ENCODE peak calls at places on chromosomes 2 and 18, in nine cellular contexts. O is SK-N-SH, J is fibroblast of lung, F is GM23338, L is GM23248, C is PC-9, H is HepG2, B is K562, T is neural progenitor cell. K is an unnamed sample. For H3K79me2, the result is how much of the 10 kb centered on the place peaks cover.

GRCh38 chr2:241200822-241201395 is 12.4 kb downstream of the ANO7 start:
- DNase-seq in H (no peak), O (no peak), J (no peak), T (no peak), C (no peak), F (no peak), B (no peak), L (no peak), K (peak)

GRCh38 chr18:47382171-47382570 is 130.7 kb upstream of the SKOR2 start:
- DNase-seq in H (no peak), T (no peak), L (no peak), C (no peak), J (no peak), B (no peak), F (no peak), O (no peak), K (no peak)

GRCh38 chr2:79993144-79993543 is 311.4 kb downstream of the LRRTM1 start:
- DNase-seq in F (no peak), B (no peak), L (no peak), C (no peak), H (no peak), J (peak), T (no peak), O (no peak), K (no peak)

GRCh38 chr2:26598336-26599006 is 42.7 kb downstream of the CIB4 start:
- DNase-seq in T (peak), H (no peak), C (no peak), L (no peak), O (no peak), B (no peak), J (no peak), F (no peak), K (no peak)

GRCh38 chr2:190119948-190120347 is 57.4 kb upstream of the MSTN start:
- DNase-seq in O (no peak), H (no peak), J (no peak), T (no peak), L (peak), B (no peak), C (no peak), F (peak), K (no peak)

GRCh38 chr2:2892378-2892777 is 485.2 kb downstream of the EIPR1 start:
- DNase-seq in H (no peak), L (no peak), O (no peak), F (no peak), T (no peak), C (no peak), J (no peak), B (no peak), K (no peak)

GRCh38 chr2:151028691-151029176 is 232.9 kb downstream of the RBM43 start:
- DNase-seq in L (no peak), J (no peak), T (no peak), H (no peak), B (no peak), O (no peak), C (no peak), F (no peak), K (no peak)

GRCh38 chr2:148861367-148861766 is 13.7 kb upstream of the KIF5C start:
- DNase-seq in B (no peak), H (no peak), O (no peak), J (no peak), C (no peak), F (no peak), T (no peak), L (no peak), K (no peak)

GRCh38 chr2:58638256-58638795 is 397.2 kb upstream of the FANCL start:
- DNase-seq in B (no peak), H (no peak), C (no peak), L (peak), J (peak), O (no peak), F (peak), T (no peak), K (peak)

GRCh38 chr2:164757934-164758695 is 83.5 kb downstream of the COBLL1 start:
- DNase-seq in C (no peak), O (no peak), B (no peak), L (peak), H (peak), T (no peak), F (no peak), J (peak), K (peak)

GRCh38 chr2:154489271-154489858 is 209.1 kb upstream of the KCNJ3 start:
- DNase-seq in J (no peak), B (no peak), H (no peak), O (no peak), C (no peak), L (no peak), F (no peak), T (no peak), K (no peak)

GRCh38 chr2:96105152-96105915 is 11.0 kb downstream of the ADRA2B start:
- DNase-seq in L (no peak), C (no peak), F (no peak), T (no peak), O (no peak), B (no peak), H (no peak), J (no peak), K (peak)

GRCh38 chr18:74715865-74716712 is 118.4 kb downstream of the ZNF407 start:
- DNase-seq in F (no peak), T (no peak), L (no peak), J (no peak), C (no peak), O (no peak), H (peak), B (no peak), K (no peak)

GRCh38 chr2:186517090-186517489 is 31.0 kb downstream of the ZC3H15 start:
- DNase-seq in F (no peak), C (no peak), J (no peak), H (no peak), B (no peak), O (no peak), T (no peak), L (no peak), K (no peak)

GRCh38 chr2:180656455-180656847 is 324.0 kb upstream of the UBE2E3 start:
- DNase-seq in T (no peak), L (peak), B (no peak), O (no peak), C (peak), F (no peak), H (peak), J (peak), K (peak)

GRCh38 chr18:26190506-26190905 is 35.7 kb upstream of the TAF4B start:
- DNase-seq in B (no peak), J (no peak), C (no peak), L (no peak), O (no peak), T (no peak), F (no peak), H (no peak), K (no peak)

GRCh38 chr2:7661532-7661931 is 744.3 kb downstream of the RNF144A start:
- DNase-seq in H (no peak), C (no peak), F (no peak), L (no peak), O (no peak), J (no peak), T (no peak), B (no peak), K (no peak)

GRCh38 chr2:206556357-206556949 is 85.8 kb upstream of the FAM237A start:
- DNase-seq in B (peak), C (no peak), F (peak), J (peak), T (peak), H (peak), O (peak), L (peak), K (no peak)

GRCh38 chr2:240708457-240708856 is 16.8 kb downstream of the AQP12A start:
- DNase-seq in T (no peak), B (no peak), C (no peak), L (no peak), H (no peak), F (no peak), J (no peak), O (no peak), K (no peak)

GRCh38 chr2:239140346-239141020 is 260.3 kb downstream of the HDAC4 start:
- DNase-seq in H (no peak), L (no peak), C (no peak), J (no peak), T (no peak), B (no peak), O (no peak), F (no peak), K (peak)

GRCh38 chr2:3208179-3208578 is 169.4 kb downstream of the EIPR1 start:
- DNase-seq in L (no peak), C (no peak), J (no peak), B (no peak), T (no peak), H (no peak), F (no peak), O (no peak), K (no peak)

GRCh38 chr18:45165871-45166270 is 449.4 kb upstream of the SLC14A2 start:
- DNase-seq in O (no peak), C (no peak), J (peak), B (no peak), L (peak), F (no peak), T (no peak), H (no peak), K (no peak)
- H3K27ac ChIP-seq in O (peak), C (peak), J (no peak), B (no peak), L (peak), F (no peak), T (no peak), H (no peak), K (peak)

GRCh38 chr2:234495801-234496441 is 960 bp downstream of the ARL4C start:
- DNase-seq in B (no peak), H (no peak), J (no peak), F (peak), L (peak), O (peak), C (peak), T (peak), K (peak)
- H3K79me2 ChIP-seq in B (under half), H (under half), J (under half), F (under half), L (under half), O (half or more), C (half or more), T (half or more), K (half or more)

GRCh38 chr2:183091318-183091953 is 12.9 kb downstream of the DUSP19 start:
- DNase-seq in J (no peak), T (no peak), O (no peak), B (no peak), L (no peak), H (peak), F (no peak), C (no peak), K (no peak)
- H3K27ac ChIP-seq in J (no peak), T (no peak), O (no peak), B (no peak), L (no peak), H (no peak), F (peak), C (no peak), K (no peak)

GRCh38 chr18:70036771-70037452 is 89.2 kb upstream of the CD226 start:
- DNase-seq in O (no peak), T (no peak), L (no peak), C (no peak), B (peak), J (no peak), H (no peak), F (no peak), K (no peak)

GRCh38 chr18:70037453-70038061 is 89.9 kb upstream of the CD226 start:
- DNase-seq in C (no peak), J (no peak), O (no peak), L (no peak), B (peak), T (no peak), F (no peak), H (no peak), K (no peak)

GRCh38 chr18:70039186-70039585 is 91.5 kb upstream of the CD226 start:
- DNase-seq in B (no peak), H (no peak), J (no peak), F (no peak), C (no peak), T (no peak), O (no peak), L (no peak), K (no peak)

GRCh38 chr18:70041459-70042020 is 93.9 kb upstream of the CD226 start:
- DNase-seq in L (no peak), C (no peak), O (no peak), B (no peak), T (no peak), F (no peak), H (no peak), J (no peak), K (no peak)

DNA sequence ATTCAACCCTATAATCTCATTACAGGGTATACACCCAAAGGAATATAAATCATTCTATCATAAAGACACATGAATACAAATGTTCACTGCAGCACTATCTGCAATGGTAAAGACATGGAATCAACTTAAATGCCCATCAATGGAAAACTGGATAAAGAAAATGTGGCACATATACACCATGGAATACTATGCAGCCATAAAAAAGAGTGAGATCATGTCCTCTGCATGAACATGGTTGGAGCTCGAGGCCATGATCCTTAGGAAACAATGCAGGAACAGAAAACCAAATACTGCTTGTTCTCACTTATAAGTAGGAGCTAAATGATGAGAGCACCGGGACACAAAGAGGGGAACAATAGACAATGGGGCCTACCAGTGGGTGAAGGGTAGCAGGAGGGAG is 88.5 kb upstream of the CD226 start:
- DNase-seq in L (no peak), B (no peak), F (no peak), H (no peak), J (no peak), O (no peak), T (no peak), C (no peak), K (no peak)
- H3K79me2 ChIP-seq in L (half or more), B (under half), F (under half), H (under half), J (under half), O (under half), T (under half), C (under half), K (under half)

GRCh38 chr2:137138263-137138662 is 372.9 kb downstream of the THSD7B start:
- DNase-seq in L (no peak), T (no peak), H (no peak), B (no peak), O (no peak), J (no peak), F (no peak), C (no peak), K (no peak)
- H3K27ac ChIP-seq in L (no peak), T (no peak), H (no peak), B (no peak), O (no peak), J (no peak), F (no peak), C (no peak), K (no peak)

K was measured in osteoblast.